ENCODE peak calls at places on chromosome 14, in ten cellular contexts. One of them, this sample, is unnamed.

GRCh38 chr14:55303646-55304277 is 32.5 kb downstream of the FBXO34 start:
- DNase-seq in lower leg skin: no peak
- DNase-seq in vagina: no peak
- DNase-seq in RWPE1: no peak
- DNase-seq in endothelial cell: no peak
- DNase-seq in thoracic aorta: no peak
- DNase-seq in progenitor cell of endocrine pancreas: no peak
- DNase-seq in coronary artery: no peak
- DNase-seq in left lung: no peak
- DNase-seq in esophagus squamous epithelium: no peak
- DNase-seq in this sample: no peak

GRCh38 chr14:91342243-91342760 is 75.3 kb downstream of the CCDC88C start:
- DNase-seq in lower leg skin: no peak
- DNase-seq in RWPE1: no peak
- DNase-seq in vagina: no peak
- DNase-seq in left lung: no peak
- DNase-seq in progenitor cell of endocrine pancreas: no peak
- DNase-seq in endothelial cell: no peak
- DNase-seq in coronary artery: no peak
- DNase-seq in thoracic aorta: no peak
- DNase-seq in esophagus squamous epithelium: no peak
- DNase-seq in this sample: no peak

GRCh38 chr14:35114036-35114435 is 7.8 kb downstream of the PPP2R3C start:
- DNase-seq in RWPE1: no peak
- DNase-seq in progenitor cell of endocrine pancreas: no peak
- DNase-seq in coronary artery: no peak
- DNase-seq in left lung: no peak
- DNase-seq in lower leg skin: no peak
- DNase-seq in endothelial cell: no peak
- DNase-seq in vagina: no peak
- DNase-seq in thoracic aorta: no peak
- DNase-seq in esophagus squamous epithelium: no peak
- DNase-seq in this sample: no peak

GRCh38 chr14:70856851-70857498 is 47.7 kb upstream of the MAP3K9 start:
- DNase-seq in vagina: no peak
- DNase-seq in lower leg skin: no peak
- DNase-seq in thoracic aorta: no peak
- DNase-seq in progenitor cell of endocrine pancreas: no peak
- DNase-seq in coronary artery: no peak
- DNase-seq in esophagus squamous epithelium: no peak
- DNase-seq in left lung: no peak
- DNase-seq in endothelial cell: no peak
- DNase-seq in RWPE1: peak; percentile 54
- DNase-seq in this sample: no peak

GRCh38 chr14:102510616-102511520 is 1.3 kb upstream of the ANKRD9 start:
- DNase-seq in thoracic aorta: no peak
- DNase-seq in RWPE1: no peak
- DNase-seq in progenitor cell of endocrine pancreas: peak; percentile 67
- DNase-seq in vagina: no peak
- DNase-seq in esophagus squamous epithelium: no peak
- DNase-seq in lower leg skin: no peak
- DNase-seq in coronary artery: no peak
- DNase-seq in endothelial cell: peak; percentile 56
- DNase-seq in left lung: peak; percentile 63
- DNase-seq in this sample: peak; percentile 57

GRCh38 chr14:36874396-36875138 is 212.9 kb downstream of the PAX9 start:
- DNase-seq in vagina: no peak
- DNase-seq in progenitor cell of endocrine pancreas: no peak
- DNase-seq in coronary artery: no peak
- DNase-seq in left lung: no peak
- DNase-seq in thoracic aorta: no peak
- DNase-seq in esophagus squamous epithelium: no peak
- DNase-seq in RWPE1: peak; percentile 70
- DNase-seq in endothelial cell: no peak
- DNase-seq in lower leg skin: no peak
- DNase-seq in this sample: no peak

GRCh38 chr14:23362200-23362599 is 2.8 kb downstream of the EFS start:
- DNase-seq in esophagus squamous epithelium: no peak
- DNase-seq in progenitor cell of endocrine pancreas: no peak
- DNase-seq in left lung: no peak
- DNase-seq in thoracic aorta: no peak
- DNase-seq in endothelial cell: no peak
- DNase-seq in vagina: no peak
- DNase-seq in coronary artery: peak; percentile 64
- DNase-seq in lower leg skin: peak; percentile 26
- DNase-seq in RWPE1: no peak
- DNase-seq in this sample: no peak

GRCh38 chr14:99415496-99416281 is 65.0 kb downstream of the SETD3 start:
- DNase-seq in lower leg skin: no peak
- DNase-seq in RWPE1: peak; percentile 63
- DNase-seq in thoracic aorta: no peak
- DNase-seq in vagina: no peak
- DNase-seq in progenitor cell of endocrine pancreas: peak; percentile 54
- DNase-seq in endothelial cell: peak; percentile 66
- DNase-seq in coronary artery: no peak
- DNase-seq in left lung: no peak
- DNase-seq in esophagus squamous epithelium: no peak
- DNase-seq in this sample: peak; percentile 83

GRCh38 chr14:85118274-85118673 is 411.7 kb upstream of the FLRT2 start:
- DNase-seq in esophagus squamous epithelium: no peak
- DNase-seq in progenitor cell of endocrine pancreas: no peak
- DNase-seq in coronary artery: no peak
- DNase-seq in endothelial cell: no peak
- DNase-seq in lower leg skin: no peak
- DNase-seq in vagina: no peak
- DNase-seq in thoracic aorta: no peak
- DNase-seq in RWPE1: no peak
- DNase-seq in left lung: no peak
- DNase-seq in this sample: no peak

GRCh38 chr14:56334458-56334857 is 216.2 kb downstream of the PELI2 start:
- DNase-seq in thoracic aorta: no peak
- DNase-seq in lower leg skin: no peak
- DNase-seq in vagina: no peak
- DNase-seq in esophagus squamous epithelium: no peak
- DNase-seq in progenitor cell of endocrine pancreas: no peak
- DNase-seq in endothelial cell: no peak
- DNase-seq in left lung: no peak
- DNase-seq in RWPE1: no peak
- DNase-seq in coronary artery: no peak
- DNase-seq in this sample: no peak

GRCh38 chr14:56857206-56857605 is 46.9 kb upstream of the OTX2 start:
- DNase-seq in vagina: no peak
- DNase-seq in thoracic aorta: no peak
- DNase-seq in RWPE1: no peak
- DNase-seq in progenitor cell of endocrine pancreas: no peak
- DNase-seq in coronary artery: no peak
- DNase-seq in endothelial cell: no peak
- DNase-seq in esophagus squamous epithelium: no peak
- DNase-seq in left lung: no peak
- DNase-seq in lower leg skin: no peak
- DNase-seq in this sample: no peak

GRCh38 chr14:51004352-51004800 is 60.1 kb upstream of the PYGL start:
- DNase-seq in lower leg skin: no peak
- DNase-seq in vagina: no peak
- DNase-seq in RWPE1: no peak
- DNase-seq in endothelial cell: no peak
- DNase-seq in progenitor cell of endocrine pancreas: no peak
- DNase-seq in coronary artery: no peak
- DNase-seq in left lung: peak; percentile 48
- DNase-seq in thoracic aorta: no peak
- DNase-seq in esophagus squamous epithelium: no peak
- DNase-seq in this sample: no peak

GRCh38 chr14:102089621-102090343 is 2.9 kb upstream of the HSP90AA1 start:
- DNase-seq in esophagus squamous epithelium: no peak
- DNase-seq in left lung: no peak
- DNase-seq in progenitor cell of endocrine pancreas: no peak
- DNase-seq in coronary artery: no peak
- DNase-seq in thoracic aorta: no peak
- DNase-seq in lower leg skin: no peak
- DNase-seq in RWPE1: no peak
- DNase-seq in endothelial cell: no peak
- DNase-seq in vagina: no peak
- DNase-seq in this sample: no peak

GRCh38 chr14:96189288-96189711 is 15.3 kb upstream of the BDKRB2 start:
- DNase-seq in coronary artery: no peak
- DNase-seq in left lung: no peak
- DNase-seq in endothelial cell: no peak
- DNase-seq in thoracic aorta: no peak
- DNase-seq in RWPE1: no peak
- DNase-seq in lower leg skin: no peak
- DNase-seq in vagina: no peak
- DNase-seq in progenitor cell of endocrine pancreas: no peak
- DNase-seq in esophagus squamous epithelium: no peak
- DNase-seq in this sample: no peak

GRCh38 chr14:59428581-59429012 is 36.6 kb downstream of the GPR135 start:
- DNase-seq in RWPE1: peak; percentile 18
- DNase-seq in coronary artery: no peak
- DNase-seq in left lung: no peak
- DNase-seq in esophagus squamous epithelium: no peak
- DNase-seq in progenitor cell of endocrine pancreas: no peak
- DNase-seq in thoracic aorta: no peak
- DNase-seq in vagina: no peak
- DNase-seq in lower leg skin: no peak
- DNase-seq in endothelial cell: no peak
- DNase-seq in this sample: no peak

GRCh38 chr14:59424707-59425106 is 40.5 kb downstream of the GPR135 start:
- DNase-seq in vagina: no peak
- DNase-seq in endothelial cell: no peak
- DNase-seq in RWPE1: no peak
- DNase-seq in esophagus squamous epithelium: no peak
- DNase-seq in coronary artery: no peak
- DNase-seq in lower leg skin: no peak
- DNase-seq in thoracic aorta: no peak
- DNase-seq in left lung: no peak
- DNase-seq in progenitor cell of endocrine pancreas: no peak
- DNase-seq in this sample: no peak

GRCh38 chr14:59427653-59428578 is 37.3 kb downstream of the GPR135 start:
- DNase-seq in RWPE1: no peak
- DNase-seq in coronary artery: no peak
- DNase-seq in endothelial cell: no peak
- DNase-seq in lower leg skin: no peak
- DNase-seq in esophagus squamous epithelium: no peak
- DNase-seq in left lung: no peak
- DNase-seq in thoracic aorta: peak; percentile 26
- DNase-seq in progenitor cell of endocrine pancreas: no peak
- DNase-seq in vagina: no peak
- DNase-seq in this sample: no peak

GRCh38 chr14:59422069-59422881 is 42.9 kb downstream of the GPR135 start:
- DNase-seq in coronary artery: no peak
- DNase-seq in lower leg skin: no peak
- DNase-seq in thoracic aorta: no peak
- DNase-seq in esophagus squamous epithelium: no peak
- DNase-seq in endothelial cell: no peak
- DNase-seq in vagina: no peak
- DNase-seq in progenitor cell of endocrine pancreas: no peak
- DNase-seq in left lung: no peak
- DNase-seq in RWPE1: no peak
- DNase-seq in this sample: no peak

GRCh38 chr14:59425322-59425945 is 39.7 kb downstream of the GPR135 start:
- DNase-seq in vagina: no peak
- DNase-seq in progenitor cell of endocrine pancreas: no peak
- DNase-seq in thoracic aorta: no peak
- DNase-seq in RWPE1: no peak
- DNase-seq in esophagus squamous epithelium: no peak
- DNase-seq in coronary artery: no peak
- DNase-seq in endothelial cell: no peak
- DNase-seq in left lung: no peak
- DNase-seq in lower leg skin: no peak
- DNase-seq in this sample: no peak
- TF ChIP-seq CTCF in vagina: peak; percentile 9
- TF ChIP-seq CTCF in progenitor cell of endocrine pancreas: no peak
- TF ChIP-seq CTCF in thoracic aorta: no peak
- TF ChIP-seq CTCF in RWPE1: no peak
- TF ChIP-seq CTCF in esophagus squamous epithelium: no peak
- TF ChIP-seq CTCF in coronary artery: no peak
- TF ChIP-seq CTCF in endothelial cell: no peak
- TF ChIP-seq CTCF in left lung: no peak
- TF ChIP-seq CTCF in lower leg skin: no peak
- TF ChIP-seq CTCF in this sample: no peak

GRCh38 chr14:34058510-34058909 is 107.6 kb upstream of the EGLN3 start:
- DNase-seq in endothelial cell: no peak
- DNase-seq in left lung: no peak
- DNase-seq in progenitor cell of endocrine pancreas: no peak
- DNase-seq in vagina: no peak
- DNase-seq in esophagus squamous epithelium: no peak
- DNase-seq in coronary artery: no peak
- DNase-seq in lower leg skin: no peak
- DNase-seq in RWPE1: no peak
- DNase-seq in thoracic aorta: no peak
- DNase-seq in this sample: no peak
- TF ChIP-seq CTCF in endothelial cell: no peak
- TF ChIP-seq CTCF in left lung: no peak
- TF ChIP-seq CTCF in progenitor cell of endocrine pancreas: no peak
- TF ChIP-seq CTCF in vagina: no peak
- TF ChIP-seq CTCF in esophagus squamous epithelium: no peak
- TF ChIP-seq CTCF in coronary artery: no peak
- TF ChIP-seq CTCF in lower leg skin: no peak
- TF ChIP-seq CTCF in RWPE1: no peak
- TF ChIP-seq CTCF in thoracic aorta: no peak
- TF ChIP-seq CTCF in this sample: no peak

GRCh38 chr14:68937790-68938514 is 41.1 kb downstream of the ACTN1 start:
- DNase-seq in RWPE1: no peak
- DNase-seq in endothelial cell: no peak
- DNase-seq in esophagus squamous epithelium: no peak
- DNase-seq in thoracic aorta: no peak
- DNase-seq in coronary artery: no peak
- DNase-seq in lower leg skin: no peak
- DNase-seq in left lung: no peak
- DNase-seq in progenitor cell of endocrine pancreas: no peak
- DNase-seq in vagina: no peak
- DNase-seq in this sample: no peak
- TF ChIP-seq CTCF in RWPE1: no peak
- TF ChIP-seq CTCF in endothelial cell: no peak
- TF ChIP-seq CTCF in esophagus squamous epithelium: peak; percentile 45
- TF ChIP-seq CTCF in thoracic aorta: no peak
- TF ChIP-seq CTCF in coronary artery: no peak
- TF ChIP-seq CTCF in lower leg skin: no peak
- TF ChIP-seq CTCF in left lung: no peak
- TF ChIP-seq CTCF in progenitor cell of endocrine pancreas: peak; percentile 45
- TF ChIP-seq CTCF in vagina: no peak
- TF ChIP-seq CTCF in this sample: no peak

DNA sequence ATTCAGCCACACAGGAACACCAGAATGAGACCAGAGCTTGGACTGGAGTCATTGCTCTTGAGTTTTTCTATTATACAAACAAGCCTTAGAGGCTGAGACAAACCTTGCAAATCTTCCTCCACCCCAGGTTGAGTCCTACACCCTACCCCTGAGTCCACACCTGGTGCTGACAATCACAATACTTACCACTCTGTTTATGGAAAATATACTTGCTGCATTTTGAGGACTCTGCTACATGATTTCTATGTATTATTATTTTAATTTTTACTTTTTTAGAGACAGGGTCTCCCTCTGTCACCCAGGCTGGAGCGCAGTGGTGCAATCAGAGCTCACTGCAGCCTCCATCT is 101.4 kb downstream of the EGLN3 start:
- DNase-seq in coronary artery: no peak
- DNase-seq in lower leg skin: no peak
- DNase-seq in RWPE1: no peak
- DNase-seq in endothelial cell: no peak
- DNase-seq in progenitor cell of endocrine pancreas: no peak
- DNase-seq in vagina: no peak
- DNase-seq in left lung: no peak
- DNase-seq in esophagus squamous epithelium: no peak
- DNase-seq in thoracic aorta: no peak
- DNase-seq in this sample: no peak
- TF ChIP-seq CTCF in coronary artery: no peak
- TF ChIP-seq CTCF in lower leg skin: no peak
- TF ChIP-seq CTCF in RWPE1: no peak
- TF ChIP-seq CTCF in endothelial cell: no peak
- TF ChIP-seq CTCF in progenitor cell of endocrine pancreas: no peak
- TF ChIP-seq CTCF in vagina: no peak
- TF ChIP-seq CTCF in left lung: peak; percentile 5
- TF ChIP-seq CTCF in esophagus squamous epithelium: no peak
- TF ChIP-seq CTCF in thoracic aorta: no peak
- TF ChIP-seq CTCF in this sample: no peak

This sample was measured in GM13976.